ENCODE peak calls at places on chromosomes 5 and 9, in four cellular contexts. One of them, this sample, is unnamed.

GRCh38 chr5:83711982-83712601 is 8.6 kb downstream of the HAPLN1 start:
- DNase-seq in mesendoderm: peak
- DNase-seq in neuronal stem cell: peak
- DNase-seq in H9: no peak
- DNase-seq in this sample: peak

GRCh38 chr9:106284300-106284699 is 578.7 kb upstream of the ZNF462 start:
- DNase-seq in mesendoderm: peak
- DNase-seq in H9: peak
- DNase-seq in neuronal stem cell: no peak
- DNase-seq in this sample: peak

GRCh38 chr5:172319708-172320441 is 36.3 kb upstream of the UBTD2 start:
- DNase-seq in mesendoderm: no peak
- DNase-seq in neuronal stem cell: no peak
- DNase-seq in H9: no peak
- DNase-seq in this sample: no peak

GRCh38 chr5:16736158-16736994 is 119.6 kb upstream of the RETREG1 start:
- DNase-seq in mesendoderm: peak
- DNase-seq in H9: peak
- DNase-seq in neuronal stem cell: no peak
- DNase-seq in this sample: peak

GRCh38 chr5:88515881-88516819 is 247.5 kb upstream of the TMEM161B start:
- DNase-seq in H9: no peak
- DNase-seq in neuronal stem cell: no peak
- DNase-seq in mesendoderm: no peak
- DNase-seq in this sample: peak

GRCh38 chr5:136689563-136689962 is 324.2 kb upstream of the TRPC7 start:
- DNase-seq in mesendoderm: no peak
- DNase-seq in H9: no peak
- DNase-seq in neuronal stem cell: no peak
- DNase-seq in this sample: no peak

GRCh38 chr9:95494416-95495371 is 22.1 kb downstream of the PTCH1 start:
- DNase-seq in H9: peak
- DNase-seq in mesendoderm: peak
- DNase-seq in neuronal stem cell: no peak
- DNase-seq in this sample: peak

GRCh38 chr9:28158451-28158850 is 585.2 kb upstream of the C9orf72 start:
- DNase-seq in mesendoderm: no peak
- DNase-seq in neuronal stem cell: peak
- DNase-seq in H9: no peak
- DNase-seq in this sample: no peak

GRCh38 chr9:106953166-106953565 is 90.2 kb downstream of the ZNF462 start:
- DNase-seq in mesendoderm: peak
- DNase-seq in neuronal stem cell: no peak
- DNase-seq in H9: no peak
- DNase-seq in this sample: peak

GRCh38 chr5:115583474-115583873 is 18.8 kb downstream of the TICAM2 start:
- DNase-seq in neuronal stem cell: no peak
- DNase-seq in mesendoderm: no peak
- DNase-seq in H9: no peak
- DNase-seq in this sample: peak

GRCh38 chr9:37988602-37989001 is 80.4 kb downstream of the SHB start:
- DNase-seq in mesendoderm: no peak
- DNase-seq in H9: no peak
- DNase-seq in neuronal stem cell: no peak
- DNase-seq in this sample: no peak

GRCh38 chr5:39439582-39439981 is 14.8 kb upstream of the DAB2 start:
- DNase-seq in neuronal stem cell: no peak
- DNase-seq in mesendoderm: no peak
- DNase-seq in H9: no peak
- DNase-seq in this sample: no peak

GRCh38 chr5:30100148-30100547 is 1093.3 kb upstream of the CDH6 start:
- DNase-seq in neuronal stem cell: no peak
- DNase-seq in mesendoderm: no peak
- DNase-seq in H9: no peak
- DNase-seq in this sample: peak

GRCh38 chr9:129289131-129289731 is 111.2 kb upstream of the IER5L start:
- DNase-seq in H9: no peak
- DNase-seq in mesendoderm: no peak
- DNase-seq in neuronal stem cell: no peak
- DNase-seq in this sample: no peak

GRCh38 chr9:133726401-133727276 is 11.5 kb downstream of the SARDH start:
- DNase-seq in H9: peak
- DNase-seq in mesendoderm: peak
- DNase-seq in neuronal stem cell: no peak
- DNase-seq in this sample: peak

GRCh38 chr5:139263431-139263975 is 30.0 kb upstream of the MATR3 start:
- DNase-seq in mesendoderm: no peak
- DNase-seq in H9: no peak
- DNase-seq in neuronal stem cell: no peak
- DNase-seq in this sample: no peak
- H3K4me2 ChIP-seq in mesendoderm: no peak
- H3K4me2 ChIP-seq in H9: no peak
- H3K4me2 ChIP-seq in neuronal stem cell: no peak
- H3K4me2 ChIP-seq in this sample: no peak

DNA sequence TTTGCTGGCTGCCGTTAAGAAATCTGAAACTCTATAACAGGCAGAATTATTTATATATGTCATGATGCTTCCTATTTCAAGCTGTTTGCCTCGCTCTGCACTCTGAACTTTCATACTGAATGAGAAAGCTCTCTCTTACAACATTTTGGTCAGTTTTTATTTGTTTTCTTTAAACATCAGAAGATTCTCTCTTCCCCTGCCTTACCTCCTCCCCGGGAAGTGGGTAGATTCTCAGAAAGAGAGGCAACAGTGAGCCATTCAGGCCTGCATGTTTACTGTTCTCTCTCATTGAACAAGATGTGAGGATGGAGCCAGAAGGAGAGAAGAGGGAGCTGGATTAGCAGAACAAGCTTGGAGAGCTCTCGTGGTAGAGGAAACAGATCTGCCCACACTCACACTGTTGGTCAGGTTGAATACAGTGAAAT is 144.6 kb downstream of the ARHGEF28 start:
- DNase-seq in mesendoderm: no peak
- DNase-seq in H9: no peak
- DNase-seq in neuronal stem cell: no peak
- DNase-seq in this sample: peak
- H2BK15ac ChIP-seq in mesendoderm: no peak
- H2BK15ac ChIP-seq in H9: no peak
- H2BK15ac ChIP-seq in neuronal stem cell: no peak
- H2BK15ac ChIP-seq in this sample: no peak

GRCh38 chr5:96873469-96873868 is 2.8 kb upstream of the ERAP2 start:
- DNase-seq in neuronal stem cell: no peak
- DNase-seq in mesendoderm: no peak
- DNase-seq in H9: no peak
- DNase-seq in this sample: no peak
- H3K4me2 ChIP-seq in neuronal stem cell: no peak
- H3K4me2 ChIP-seq in mesendoderm: no peak
- H3K4me2 ChIP-seq in H9: no peak
- H3K4me2 ChIP-seq in this sample: no peak

DNA sequence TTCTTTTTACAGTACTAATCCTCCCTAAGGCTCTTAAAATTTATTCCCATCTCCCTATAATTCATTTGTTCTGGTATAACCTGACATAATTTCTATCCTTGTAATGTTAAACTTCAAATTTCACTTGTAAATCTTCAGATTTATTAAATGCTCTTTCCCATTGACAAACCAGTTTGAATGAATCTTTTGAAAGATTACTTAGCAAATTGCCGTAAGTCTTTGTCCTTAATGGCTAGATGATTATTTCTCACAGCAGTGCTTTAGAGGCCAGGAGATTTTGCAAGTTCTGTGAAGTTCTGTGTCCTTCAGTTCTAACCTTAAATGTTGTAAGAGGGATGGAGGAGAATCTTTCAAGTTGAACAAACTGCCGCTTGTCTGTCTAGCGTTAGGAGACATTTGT is 4.2 kb downstream of the SLC44A1 start:
- DNase-seq in neuronal stem cell: no peak
- DNase-seq in mesendoderm: no peak
- DNase-seq in H9: no peak
- DNase-seq in this sample: no peak
- H2BK15ac ChIP-seq in neuronal stem cell: no peak
- H2BK15ac ChIP-seq in mesendoderm: no peak
- H2BK15ac ChIP-seq in H9: no peak
- H2BK15ac ChIP-seq in this sample: no peak

DNA sequence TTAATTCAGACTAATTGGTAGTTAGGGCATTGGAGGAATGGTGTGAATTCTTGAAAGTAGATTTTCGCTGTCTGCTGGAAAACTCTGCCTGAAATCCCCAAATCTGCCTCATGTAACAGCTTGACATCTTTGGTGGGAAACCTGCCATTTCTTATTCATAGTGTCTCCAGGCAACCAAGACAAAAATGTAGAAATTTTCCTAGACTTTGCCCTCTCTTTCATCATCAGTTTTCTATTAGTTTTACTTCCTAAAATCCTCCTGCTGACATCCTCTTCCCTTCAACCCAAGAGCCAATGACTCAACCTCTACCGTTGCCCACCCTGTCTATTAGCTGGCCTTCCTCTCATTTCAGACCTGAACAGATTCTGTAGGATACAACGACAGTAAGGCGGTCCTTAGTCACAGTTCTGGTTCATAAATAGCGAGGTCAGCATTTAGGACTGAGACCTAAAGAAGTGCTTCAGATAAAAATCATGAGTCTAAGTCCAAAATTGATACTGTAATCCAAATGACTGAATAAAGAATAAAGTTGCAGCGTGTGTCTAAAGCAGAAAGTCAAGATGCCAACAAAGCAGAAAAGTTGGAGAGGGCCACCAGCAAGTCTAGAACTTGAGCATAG is 133.9 kb downstream of the MUSK start:
- DNase-seq in mesendoderm: peak
- DNase-seq in H9: no peak
- DNase-seq in neuronal stem cell: no peak
- DNase-seq in this sample: no peak
- H3K4me2 ChIP-seq in mesendoderm: no peak
- H3K4me2 ChIP-seq in H9: no peak
- H3K4me2 ChIP-seq in neuronal stem cell: no peak
- H3K4me2 ChIP-seq in this sample: no peak

GRCh38 chr9:136974834-136975535 is 2.3 kb upstream of the PTGDS start:
- DNase-seq in mesendoderm: no peak
- DNase-seq in H9: no peak
- DNase-seq in neuronal stem cell: no peak
- DNase-seq in this sample: no peak
- H2BK15ac ChIP-seq in mesendoderm: no peak
- H2BK15ac ChIP-seq in H9: no peak
- H2BK15ac ChIP-seq in neuronal stem cell: peak
- H2BK15ac ChIP-seq in this sample: no peak

GRCh38 chr9:93060746-93061259 is 2.3 kb downstream of the SUSD3 start:
- DNase-seq in mesendoderm: no peak
- DNase-seq in neuronal stem cell: no peak
- DNase-seq in H9: no peak
- DNase-seq in this sample: no peak
- H3K4me2 ChIP-seq in mesendoderm: no peak
- H3K4me2 ChIP-seq in neuronal stem cell: no peak
- H3K4me2 ChIP-seq in H9: no peak
- H3K4me2 ChIP-seq in this sample: no peak

GRCh38 chr5:27290166-27290565 is 251.8 kb upstream of the CDH9 start:
- DNase-seq in mesendoderm: peak
- DNase-seq in neuronal stem cell: no peak
- DNase-seq in H9: no peak
- DNase-seq in this sample: peak
- H2BK15ac ChIP-seq in mesendoderm: no peak
- H2BK15ac ChIP-seq in neuronal stem cell: no peak
- H2BK15ac ChIP-seq in H9: no peak
- H2BK15ac ChIP-seq in this sample: no peak

DNA sequence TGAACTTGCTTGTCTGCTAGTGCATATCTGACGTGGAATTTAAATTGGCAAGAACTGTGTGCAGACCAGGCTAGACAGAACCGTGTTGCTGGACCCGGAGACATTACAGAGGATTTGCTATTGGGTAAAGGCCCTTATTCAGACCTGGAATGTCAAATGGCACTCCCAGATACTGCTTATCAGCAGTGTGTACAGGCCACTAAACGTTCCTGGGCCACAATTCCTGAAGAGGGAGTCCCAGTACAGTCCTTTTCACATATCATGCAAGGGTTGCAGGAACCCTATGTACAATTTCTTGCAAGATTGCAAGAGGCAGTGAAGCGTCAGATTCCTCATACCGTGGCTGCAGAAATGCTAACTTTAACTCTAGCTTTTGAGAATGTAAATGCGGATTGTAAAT is 13.5 kb upstream of the MCCC2 start:
- DNase-seq in neuronal stem cell: no peak
- DNase-seq in H9: no peak
- DNase-seq in mesendoderm: no peak
- DNase-seq in this sample: no peak
- H3K4me2 ChIP-seq in neuronal stem cell: no peak
- H3K4me2 ChIP-seq in H9: no peak
- H3K4me2 ChIP-seq in mesendoderm: no peak
- H3K4me2 ChIP-seq in this sample: no peak

This sample was measured in mesenchymal stem cell.